ENCODE peak calls at places on chromosomes 6 and 20, in five cellular contexts. L, H, R, B and I are unnamed samples.

GRCh38 chr6:21947751-21948386 is 349.0 kb downstream of the PRL start:
- DNase-seq in B (no peak), R (no peak), L (no peak), H (no peak), I (no peak)

GRCh38 chr6:40336986-40337780 is 250.0 kb downstream of the LRFN2 start:
- DNase-seq in R (no peak), H (no peak), L (no peak), B (no peak), I (no peak)

GRCh38 chr20:62776692-62777527 is 19.4 kb upstream of the MRGBP start:
- DNase-seq in L (no peak), R (peak), H (no peak), B (no peak), I (no peak)

GRCh38 chr6:151288711-151289398 is 49.1 kb downstream of the AKAP12 start:
- DNase-seq in L (no peak), R (no peak), H (no peak), B (no peak), I (no peak)

GRCh38 chr6:150081702-150082101 is 12.8 kb upstream of the ULBP3 start:
- DNase-seq in H (no peak), R (no peak), L (no peak), B (no peak), I (no peak)

GRCh38 chr6:31657406-31658157 is 1.9 kb downstream of the APOM start:
- DNase-seq in B (no peak), L (no peak), R (no peak), H (no peak), I (no peak)

GRCh38 chr6:15073344-15073789 is 172.5 kb upstream of the JARID2 start:
- DNase-seq in R (peak), L (no peak), B (no peak), H (no peak), I (no peak)

GRCh38 chr20:51327251-51327841 is 215.2 kb downstream of the NFATC2 start:
- DNase-seq in B (no peak), R (no peak), L (no peak), H (no peak), I (no peak)

GRCh38 chr6:7156666-7157278 is 49.0 kb downstream of the RREB1 start:
- DNase-seq in R (peak), L (no peak), H (no peak), B (no peak), I (no peak)

GRCh38 chr20:57047281-57048026 is 219.0 kb downstream of the BMP7 start:
- DNase-seq in B (no peak), L (no peak), R (peak), H (no peak), I (no peak)
- TF ChIP-seq CTCF in B (no peak), L (no peak), R (peak), H (no peak), I (no peak)

DNA sequence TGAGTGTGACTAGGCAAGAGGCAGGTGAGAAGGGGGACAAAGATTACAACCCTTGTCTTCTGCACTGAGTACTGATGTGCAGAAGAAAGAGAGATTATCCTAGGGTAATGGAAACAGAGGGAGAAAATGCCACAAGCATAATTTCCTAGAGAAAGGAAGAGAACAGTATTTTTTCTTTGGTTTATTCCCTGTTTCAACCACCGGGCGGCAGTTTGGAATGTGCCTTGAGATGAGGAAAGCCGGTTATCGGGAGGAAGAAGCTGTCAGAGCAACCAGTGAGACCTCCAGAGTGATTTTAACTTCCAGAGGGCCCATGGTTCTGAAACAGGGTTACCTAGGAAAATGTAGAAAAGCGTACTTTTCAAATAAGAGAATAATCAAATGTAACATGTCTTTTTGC is 121.4 kb downstream of the REV3L start:
- DNase-seq in L (no peak), R (peak), H (peak), B (no peak), I (peak)
- TF ChIP-seq CTCF in L (peak), R (peak), H (peak), B (no peak), I (no peak)

DNA sequence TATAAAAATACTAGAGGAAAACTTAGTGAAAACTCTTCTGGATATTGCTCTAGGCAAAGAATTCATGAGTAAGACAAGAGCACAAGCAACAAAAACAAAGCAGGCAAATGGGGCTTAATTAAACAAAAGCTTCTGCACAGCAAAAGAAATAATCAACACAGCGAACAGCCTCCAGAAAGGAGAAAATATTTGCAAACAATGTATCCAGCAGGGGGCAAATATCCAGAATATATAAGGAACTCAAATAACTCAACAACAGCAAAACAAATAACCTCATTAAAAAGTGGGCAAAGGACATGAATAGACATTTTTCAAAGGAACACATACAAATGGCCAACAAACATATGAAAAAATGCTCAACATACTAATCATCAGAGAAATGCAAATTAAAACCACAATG is 17.1 kb upstream of the HECA start:
- DNase-seq in H (no peak), R (no peak), B (no peak), L (no peak), I (no peak)
- TF ChIP-seq CTCF in H (no peak), R (no peak), B (no peak), L (no peak), I (no peak)

DNA sequence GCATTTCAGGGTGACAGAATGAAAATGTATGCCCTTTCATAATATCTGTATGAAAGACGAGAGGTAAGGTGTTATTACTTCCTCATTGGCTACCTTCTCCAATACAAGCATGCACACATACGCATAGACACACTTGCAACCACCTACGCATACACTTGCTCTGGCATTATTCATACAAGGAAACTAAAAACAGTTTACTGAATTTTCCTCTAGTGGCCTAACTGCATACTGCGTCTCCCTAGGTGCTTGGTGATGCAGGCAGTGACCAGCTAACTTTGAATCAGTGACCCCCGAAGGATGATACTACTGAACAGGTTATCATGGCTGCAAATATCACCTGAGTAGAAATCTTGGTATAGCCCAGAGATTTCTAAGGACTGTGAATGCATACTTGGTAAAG is 593.1 kb downstream of the PKHD1 start:
- DNase-seq in H (no peak), B (no peak), L (no peak), R (no peak), I (no peak)
- TF ChIP-seq CTCF in H (no peak), B (no peak), L (no peak), R (no peak), I (no peak)

GRCh38 chr6:112325449-112325848 is 21.7 kb upstream of the RFPL4B start:
- DNase-seq in R (no peak), B (no peak), H (peak), L (no peak), I (no peak)

GRCh38 chr6:112330877-112331260 is 16.3 kb upstream of the RFPL4B start:
- DNase-seq in R (no peak), B (no peak), L (no peak), H (no peak), I (no peak)

GRCh38 chr6:112331306-112331705 is 15.8 kb upstream of the RFPL4B start:
- DNase-seq in H (no peak), L (no peak), R (peak), B (no peak), I (no peak)

GRCh38 chr6:112332274-112332673 is 14.9 kb upstream of the RFPL4B start:
- DNase-seq in R (no peak), L (no peak), B (no peak), H (no peak), I (no peak)

GRCh38 chr6:112330071-112330876 is 16.9 kb upstream of the RFPL4B start:
- DNase-seq in H (no peak), B (no peak), L (no peak), R (peak), I (no peak)
- TF ChIP-seq CTCF in H (no peak), B (no peak), L (no peak), R (no peak), I (no peak)

GRCh38 chr20:21339499-21339898 is 36.4 kb downstream of the XRN2 start:
- DNase-seq in B (no peak), H (no peak), R (no peak), L (no peak), I (no peak)
- TF ChIP-seq CTCF in B (no peak), H (no peak), R (no peak), L (no peak), I (no peak)

GRCh38 chr6:34182751-34183531 is 37.1 kb upstream of the GRM4 start:
- DNase-seq in R (no peak), B (no peak), H (no peak), L (no peak), I (no peak)
- TF ChIP-seq CTCF in R (no peak), B (no peak), H (no peak), L (no peak), I (no peak)

DNA sequence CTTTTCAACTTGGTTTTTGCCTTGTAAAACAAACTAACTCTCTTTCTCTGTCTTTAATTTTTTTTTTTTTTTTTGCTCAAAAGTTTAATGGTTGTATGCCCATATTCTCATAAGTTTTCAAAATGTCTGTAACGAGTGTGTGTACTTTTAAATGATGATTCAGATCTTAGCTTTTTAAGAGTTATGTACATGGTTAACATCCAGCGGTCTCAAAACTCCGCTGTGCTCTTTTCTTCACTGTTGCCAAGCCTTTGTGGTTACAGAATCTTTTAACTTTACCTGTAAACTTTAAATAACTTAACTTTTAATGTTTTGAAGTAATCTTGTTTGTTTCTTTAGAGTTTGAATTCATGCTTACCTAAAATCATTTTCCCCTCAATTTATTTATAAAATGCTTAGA is 133.0 kb downstream of the SAMD5 start:
- DNase-seq in L (no peak), R (no peak), B (no peak), H (no peak), I (no peak)
- TF ChIP-seq CTCF in L (no peak), R (no peak), B (no peak), H (no peak), I (no peak)

GRCh38 chr20:7155794-7156193 is 388.3 kb downstream of the BMP2 start:
- DNase-seq in R (no peak), L (no peak), B (no peak), H (no peak), I (no peak)

GRCh38 chr20:7159903-7160302 is 392.4 kb downstream of the BMP2 start:
- DNase-seq in L (no peak), H (no peak), B (no peak), R (peak), I (no peak)

DNA sequence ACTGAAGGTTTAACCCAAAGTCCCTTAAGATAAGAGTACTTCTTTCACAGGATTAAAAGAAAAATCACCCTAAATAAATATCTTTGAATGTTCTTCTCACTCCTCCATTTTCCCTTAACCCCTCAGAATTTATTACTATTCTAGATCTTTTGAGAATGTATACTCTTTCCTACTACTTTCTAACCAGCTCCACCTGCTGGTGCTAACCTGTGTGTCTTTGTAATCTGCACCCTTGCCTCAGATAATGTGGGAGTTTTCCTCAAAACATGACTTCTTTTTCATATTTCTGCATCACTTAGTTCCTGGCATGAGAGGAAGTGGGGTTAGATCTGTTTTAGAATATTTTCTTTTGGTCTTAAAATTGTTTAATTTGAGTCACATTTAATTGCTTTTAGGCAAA is 394.2 kb downstream of the BMP2 start:
- DNase-seq in B (no peak), R (peak), H (peak), L (no peak), I (peak)
- TF ChIP-seq CTCF in B (no peak), R (peak), H (no peak), L (peak), I (no peak)

GRCh38 chr6:145370559-145370958 is 364.8 kb downstream of the EPM2A start:
- DNase-seq in L (no peak), R (no peak), B (no peak), H (no peak), I (no peak)
- TF ChIP-seq CTCF in L (no peak), R (no peak), B (no peak), H (no peak), I (no peak)